ENCODE peak calls at places on chromosomes 13 and 19, in six cellular contexts. U is cardiac fibroblast, Q is HFF-Myc, E is thoracic aorta, R is uterus, V is A673. L is an unnamed sample.

GRCh38 chr13:79522583-79522982 is 41.6 kb downstream of the NDFIP2 start:
- DNase-seq in Q (peak; percentile 29), U (peak; percentile 77), V (no peak), E (no peak), R (no peak), L (no peak)

GRCh38 chr13:89846890-89847585 is 1500.4 kb upstream of the MIR17HG start:
- DNase-seq in R (no peak), Q (no peak), E (no peak), V (no peak), U (peak; percentile 25), L (no peak)

GRCh38 chr13:70568571-70568970 is 460.3 kb upstream of the KLHL1 start:
- DNase-seq in R (no peak), U (peak; percentile 69), E (no peak), V (peak; percentile 47), Q (no peak), L (peak; percentile 9)

GRCh38 chr19:3606690-3607289 is at the start of gene TBXA2R:
- DNase-seq in V (peak; percentile 72), U (peak; percentile 64), R (peak; percentile 86), E (peak; percentile 52), Q (no peak), L (peak; percentile 33)

GRCh38 chr13:87680298-87680697 is 9.1 kb downstream of the SLITRK5 start:
- DNase-seq in R (no peak), E (no peak), V (peak; percentile 60), U (no peak), Q (no peak), L (peak; percentile 12)

GRCh38 chr13:92677571-92677970 is 549.0 kb upstream of the GPC6 start:
- DNase-seq in R (no peak), V (peak; percentile 15), U (no peak), E (no peak), Q (no peak), L (no peak)

GRCh38 chr19:47436712-47437401 is 17.5 kb upstream of the MEIS3 start:
- DNase-seq in R (peak; percentile 76), V (peak; percentile 78), Q (no peak), U (peak; percentile 72), E (no peak), L (peak; percentile 77)

GRCh38 chr13:74243637-74244526 is 109.7 kb upstream of the KLF12 start:
- DNase-seq in Q (no peak), V (no peak), E (no peak), R (no peak), U (peak; percentile 93), L (no peak)

GRCh38 chr13:73268306-73268705 is 209.5 kb downstream of the KLF5 start:
- DNase-seq in U (peak; percentile 82), Q (no peak), E (no peak), V (peak; percentile 63), R (no peak), L (no peak)

GRCh38 chr19:16094360-16095070 is 17.2 kb upstream of the RAB8A start:
- DNase-seq in U (peak; percentile 48), Q (no peak), V (no peak), R (no peak), E (no peak), L (no peak)

GRCh38 chr13:39676315-39676876 is 20.9 kb downstream of the COG6 start:
- DNase-seq in U (peak; percentile 82), E (no peak), R (no peak), V (peak; percentile 84), Q (no peak), L (peak; percentile 28)

GRCh38 chr13:94382520-94382919 is 97.0 kb downstream of the DCT start:
- DNase-seq in R (no peak), U (no peak), E (no peak), Q (no peak), V (no peak), L (no peak)

GRCh38 chr19:42251572-42251990 is 3.3 kb downstream of the ERF start:
- DNase-seq in E (no peak), Q (no peak), R (no peak), V (peak; percentile 22), U (no peak), L (no peak)

GRCh38 chr19:46748325-46749109 is 2.3 kb upstream of the STRN4 start:
- DNase-seq in V (peak; percentile 81), Q (no peak), R (no peak), U (peak; percentile 80), E (no peak), L (no peak)

GRCh38 chr19:18226956-18227780 is 930 bp upstream of the PDE4C start:
- DNase-seq in E (no peak), V (no peak), U (no peak), R (no peak), Q (no peak), L (no peak)

GRCh38 chr13:93249259-93249917 is 22.8 kb downstream of the GPC6 start:
- DNase-seq in E (no peak), V (peak; percentile 83), R (no peak), U (peak; percentile 88), Q (peak; percentile 87), L (no peak)

GRCh38 chr13:113451951-113452421 is 1.3 kb downstream of the ADPRHL1 start:
- DNase-seq in U (no peak), E (no peak), V (no peak), R (no peak), Q (no peak), L (no peak)

GRCh38 chr13:109288151-109288709 is 498.2 kb downstream of the IRS2 start:
- DNase-seq in E (no peak), V (no peak), U (peak; percentile 11), R (no peak), Q (no peak), L (no peak)

DNA sequence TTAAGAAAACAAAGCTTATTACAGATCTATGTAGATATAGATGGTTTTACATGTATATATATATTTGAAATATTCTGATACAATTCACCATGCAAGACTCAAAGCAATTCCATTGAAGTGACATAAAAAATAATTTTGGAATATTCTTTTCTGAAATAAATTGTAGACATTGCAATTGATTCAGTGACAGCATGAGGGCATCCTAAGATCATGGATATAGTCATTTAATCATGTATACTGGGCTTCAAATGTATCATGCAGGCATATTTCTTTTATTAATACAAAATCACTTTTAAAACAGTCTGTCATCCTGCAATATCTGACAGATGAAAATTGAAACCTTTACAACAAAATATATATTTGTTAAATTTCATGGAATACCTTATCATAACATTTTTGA is 286.7 kb upstream of the SLITRK6 start:
- DNase-seq in U (no peak), Q (no peak), V (peak; percentile 1), E (no peak), R (no peak), L (no peak)
- TF ChIP-seq CTCF in U (no peak), Q (no peak), V (peak; percentile 28), E (no peak), R (no peak), L (no peak)

DNA sequence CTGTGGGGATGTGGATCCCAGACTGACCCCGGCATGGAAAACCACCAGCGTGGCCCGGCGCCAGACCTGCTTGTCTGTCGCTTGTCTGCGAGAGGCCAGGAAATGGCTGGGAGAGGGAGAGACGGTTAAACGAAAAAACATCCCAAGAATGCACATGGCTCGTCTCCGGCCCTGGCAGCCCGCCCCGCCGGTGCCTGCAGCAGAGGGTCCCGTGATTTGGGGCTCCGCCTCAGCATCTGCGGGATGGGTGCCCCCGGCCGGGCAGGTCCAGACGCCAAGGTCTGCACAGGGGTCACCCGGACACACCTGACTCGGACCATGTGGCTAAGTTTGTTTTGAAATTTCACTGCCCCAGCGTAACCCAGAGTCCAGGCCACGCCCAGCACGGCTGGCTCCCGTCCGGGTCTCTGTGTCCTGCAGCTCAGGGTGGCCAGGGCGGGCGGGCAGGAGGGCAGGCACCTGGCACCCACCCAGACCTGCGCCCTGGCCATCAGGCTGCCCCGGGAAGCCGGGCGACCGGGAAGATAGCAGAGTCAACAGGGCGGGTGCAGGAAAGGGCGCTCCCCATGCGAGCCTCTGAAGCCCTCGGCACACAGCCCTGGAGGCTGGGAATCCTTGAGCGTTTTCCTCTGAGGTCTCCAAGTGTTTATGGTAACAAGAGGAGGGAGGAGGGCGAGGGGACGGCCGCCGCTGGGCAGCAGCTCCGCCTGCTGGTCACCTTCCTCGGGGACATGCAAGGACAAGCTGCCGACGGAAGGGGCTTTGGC is 103.2 kb downstream of the GADD45B start:
- DNase-seq in Q (no peak), U (peak; percentile 94), E (peak; percentile 70), V (peak; percentile 87), R (peak; percentile 86), L (peak; percentile 91)
- TF ChIP-seq CTCF in Q (peak; percentile 90), U (peak; percentile 95), E (peak; percentile 90), V (peak; percentile 88), R (peak; percentile 95), L (peak; percentile 86)

DNA sequence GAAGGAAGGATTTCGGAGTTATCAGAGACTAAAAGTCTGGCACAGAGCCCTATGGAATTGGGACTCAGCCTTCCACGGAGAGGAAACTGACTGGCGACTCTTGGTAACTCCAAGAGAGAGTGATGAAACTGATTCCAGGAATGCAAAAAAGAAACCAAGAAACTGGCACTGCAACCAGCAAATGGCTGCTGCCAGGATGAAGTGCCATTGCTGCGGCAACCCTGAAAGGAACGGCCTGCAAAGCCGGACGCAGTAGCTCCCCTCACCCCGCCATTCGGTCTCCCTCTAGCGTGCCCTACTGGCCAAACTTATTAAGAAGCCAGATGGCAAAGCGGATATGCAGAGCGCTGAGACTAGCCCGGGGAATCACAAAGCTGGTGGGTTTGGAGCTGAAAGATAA is 236.0 kb downstream of the PCDH9 start:
- DNase-seq in R (no peak), E (peak; percentile 24), U (peak; percentile 83), V (peak; percentile 75), Q (no peak), L (no peak)
- TF ChIP-seq CTCF in R (no peak), E (peak; percentile 48), U (peak; percentile 85), V (peak; percentile 70), Q (peak; percentile 20), L (no peak)

GRCh38 chr19:57825501-57825900 is 4.6 kb upstream of the ZNF587B start:
- DNase-seq in Q (no peak), R (no peak), E (no peak), U (peak; percentile 27), V (no peak), L (no peak)

GRCh38 chr19:57829316-57829715 is 783 bp upstream of the ZNF587B start:
- DNase-seq in V (no peak), R (no peak), U (no peak), E (no peak), Q (no peak), L (no peak)

DNA sequence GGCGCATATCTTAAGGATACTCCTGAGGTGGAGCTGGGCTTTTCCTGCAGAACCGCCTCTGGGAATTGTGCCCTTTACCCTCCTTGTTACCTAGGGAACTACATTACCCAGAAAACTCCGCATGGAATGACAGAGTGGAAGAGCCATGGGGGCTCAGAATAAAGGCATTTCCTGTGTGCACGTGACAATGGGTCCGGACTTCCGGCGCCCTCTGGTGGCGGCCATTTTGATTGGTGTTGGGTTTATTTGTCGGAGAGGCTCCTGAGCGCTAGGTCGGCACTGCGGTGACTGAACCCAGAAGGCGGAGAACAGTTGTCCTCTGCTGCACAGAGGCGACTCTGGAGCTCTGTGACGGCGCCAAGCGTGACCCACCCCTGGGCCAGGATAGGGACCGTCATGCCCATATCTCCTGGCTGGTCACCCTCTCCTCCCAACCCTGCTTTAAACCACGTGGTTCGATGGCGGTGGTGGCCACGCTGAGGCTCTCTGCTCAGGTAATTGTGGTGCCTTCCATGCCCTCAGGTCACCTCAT is at the start of gene ZNF587B:
- DNase-seq in Q (peak; percentile 65), R (peak; percentile 63), U (peak; percentile 89), E (no peak), V (peak; percentile 71), L (peak; percentile 35)
- TF ChIP-seq CTCF in Q (peak; percentile 34), R (no peak), U (no peak), E (peak; percentile 18), V (peak; percentile 46), L (peak; percentile 45)

GRCh38 chr13:45718063-45718462 is 15.9 kb downstream of the CBY2 start:
- DNase-seq in E (no peak), V (peak; percentile 60), R (no peak), U (peak; percentile 32), Q (no peak), L (no peak)
- TF ChIP-seq CTCF in E (no peak), V (peak; percentile 75), R (no peak), U (peak; percentile 54), Q (peak; percentile 58), L (no peak)

L was measured in prostate gland.